ENCODE peak calls at places on chromosome 11, in seven cellular contexts. J is neuronal stem cell, M is NCI-H1417, F is BJ, I is heart right ventricle, G is astrocyte, W is uterus. A is an unnamed sample.

GRCh38 chr11:11787305-11788066 is 54.3 kb upstream of the USP47 start:
- DNase-seq in J (peak), M (peak), F (no peak), I (peak), G (peak), W (peak), A (peak)

GRCh38 chr11:95968585-95968984 is 44.7 kb upstream of the MTMR2 start:
- DNase-seq in J (no peak), M (no peak), F (no peak), I (no peak), G (no peak), W (no peak), A (no peak)

GRCh38 chr11:35061516-35062440 is 77.2 kb upstream of the CD44 start:
- DNase-seq in J (no peak), M (no peak), F (no peak), I (no peak), G (no peak), W (no peak), A (no peak)

GRCh38 chr11:1581976-1582375 is 3.1 kb downstream of the KRTAP5-1 start:
- DNase-seq in J (no peak), M (no peak), F (no peak), I (no peak), G (no peak), W (no peak), A (no peak)

GRCh38 chr11:122604626-122605025 is 50.9 kb upstream of the UBASH3B start:
- DNase-seq in J (no peak), M (no peak), F (no peak), I (no peak), G (no peak), W (no peak), A (no peak)

GRCh38 chr11:85316967-85317366 is 310.2 kb downstream of the DLG2 start:
- DNase-seq in J (no peak), M (peak), F (no peak), I (no peak), G (no peak), W (no peak), A (peak)

GRCh38 chr11:12543596-12544415 is 130.4 kb upstream of the TEAD1 start:
- DNase-seq in J (no peak), M (no peak), F (no peak), I (no peak), G (no peak), W (no peak), A (no peak)

GRCh38 chr11:12862761-12863469 is 146.2 kb upstream of the RASSF10 start:
- DNase-seq in J (peak), M (peak), F (no peak), I (peak), G (peak), W (peak), A (peak)

GRCh38 chr11:70467196-70468085 is 69.1 kb downstream of the CTTN start:
- DNase-seq in J (peak), M (peak), F (no peak), I (peak), G (no peak), W (peak), A (peak)

GRCh38 chr11:472272-472671 is 22.2 kb downstream of the PTDSS2 start:
- DNase-seq in J (no peak), M (no peak), F (no peak), I (no peak), G (no peak), W (no peak), A (no peak)

GRCh38 chr11:117691206-117691490 is 105.9 kb downstream of the DSCAML1 start:
- DNase-seq in J (no peak), M (no peak), F (no peak), I (no peak), G (no peak), W (no peak), A (no peak)

GRCh38 chr11:1522081-1522424 is 35.5 kb upstream of the MOB2 start:
- DNase-seq in J (no peak), M (no peak), F (no peak), I (no peak), G (no peak), W (no peak), A (no peak)

GRCh38 chr11:1844221-1845094 is 5.7 kb downstream of the TNNI2 start:
- DNase-seq in J (no peak), M (no peak), F (no peak), I (peak), G (no peak), W (no peak), A (no peak)

GRCh38 chr11:72576661-72577060 is 97.6 kb downstream of the PDE2A start:
- DNase-seq in J (no peak), M (no peak), F (no peak), I (no peak), G (no peak), W (no peak), A (no peak)

GRCh38 chr11:68750197-68750987 is 928 bp downstream of the TESMIN start:
- DNase-seq in J (peak), M (no peak), F (no peak), I (no peak), G (no peak), W (no peak), A (no peak)

GRCh38 chr11:12793506-12793905 is 119.3 kb downstream of the TEAD1 start:
- DNase-seq in J (no peak), M (no peak), F (no peak), I (no peak), G (peak), W (no peak), A (no peak)

GRCh38 chr11:26247340-26247739 is 84.6 kb upstream of the ANO3 start:
- DNase-seq in J (no peak), M (no peak), F (peak), I (no peak), G (peak), W (no peak), A (peak)

GRCh38 chr11:115279831-115280761 is 224.1 kb downstream of the CADM1 start:
- DNase-seq in J (no peak), M (no peak), F (no peak), I (no peak), G (peak), W (no peak), A (no peak)

GRCh38 chr11:114598461-114598860 is 2.9 kb upstream of the NXPE4 start:
- DNase-seq in J (no peak), M (no peak), F (no peak), I (no peak), G (no peak), W (no peak), A (no peak)

GRCh38 chr11:81135570-81135969 is 1598.1 kb downstream of the FAM181B start:
- DNase-seq in J (no peak), M (no peak), F (no peak), I (no peak), G (no peak), W (no peak), A (no peak)